ENCODE peak calls at places on chromosomes 4 and X, in seven cellular contexts. M is osteocyte, F is brain microvascular endothelial cell, G is NCI-H1694, I is anterior cingulate cortex, O is H7, K is ovary. H is an unnamed sample.

GRCh38 chr4:16289872-16290554 is 63.7 kb upstream of the TAPT1 start:
- DNase-seq in F (peak; percentile 37), M (no peak), K (no peak), G (peak; percentile 2), I (no peak), O (peak; percentile 34), H (peak; percentile 19)

GRCh38 chr4:24527371-24527770 is 57.0 kb downstream of the DHX15 start:
- DNase-seq in K (no peak), M (no peak), O (no peak), F (no peak), G (no peak), I (no peak), H (no peak)

GRCh38 chrX:10415704-10416001 is 204.7 kb downstream of the MID1 start:
- DNase-seq in F (peak; percentile 35), G (no peak), M (no peak), K (no peak), I (no peak), O (no peak), H (no peak)

GRCh38 chr4:38765391-38765790 is 17.4 kb downstream of the TLR10 start:
- DNase-seq in F (peak; percentile 67), I (no peak), M (no peak), K (no peak), G (no peak), O (no peak), H (no peak)

GRCh38 chr4:135508006-135508714 is 1306.6 kb upstream of the PABPC4L start:
- DNase-seq in O (no peak), G (no peak), I (no peak), M (no peak), F (peak; percentile 91), K (no peak), H (no peak)

GRCh38 chr4:54189140-54189539 is 40.0 kb upstream of the PDGFRA start:
- DNase-seq in K (no peak), O (no peak), I (no peak), G (no peak), M (no peak), F (no peak), H (no peak)

GRCh38 chr4:188613976-188614375 is 474.7 kb downstream of the TRIML1 start:
- DNase-seq in O (no peak), I (no peak), M (no peak), G (no peak), K (no peak), F (no peak), H (no peak)

GRCh38 chr4:82799006-82799881 is 648 bp upstream of the SCD5 start:
- DNase-seq in M (no peak), I (no peak), O (peak; percentile 59), G (no peak), F (no peak), K (no peak), H (no peak)

GRCh38 chrX:20067709-20068315 is 48.9 kb downstream of the MAP7D2 start:
- DNase-seq in K (peak; percentile 88), O (no peak), G (no peak), M (no peak), I (peak; percentile 42), F (peak; percentile 75), H (peak; percentile 45)

H was measured in SJSA1.